ENCODE peak calls at places on chromosomes 1 and 21, in nine cellular contexts. P is PC-9; K is HAP-1; W is cardiac muscle cell; E is occipital lobe; F is stimulated activated CD8-positive, alpha-beta memory T cell treated with anti-CD3 and anti-CD28 coated beads, Interleukin-7, amount 100 ng/mL, for 1 hour; U is fibroblast of lung; A is A549; Q is endothelial cell. Y is an unnamed sample.

GRCh38 chr1:192983349-192983980 is 75.7 kb downstream of the UCHL5 start:
- DNase-seq in P (no peak), K (peak; percentile 19), W (no peak), E (no peak), F (no peak), U (peak; percentile 22), A (no peak), Q (no peak), Y (no peak)

GRCh38 chr1:176617881-176618280 is 154.9 kb downstream of the PAPPA2 start:
- DNase-seq in P (no peak), K (no peak), W (no peak), E (no peak), F (no peak), U (peak; percentile 12), A (no peak), Q (no peak), Y (no peak)

GRCh38 chr1:178371236-178371635 is 125.5 kb downstream of the CLEC20A start:
- DNase-seq in P (no peak), K (no peak), W (peak; percentile 11), E (no peak), F (no peak), U (peak; percentile 74), A (no peak), Q (peak; percentile 29), Y (no peak)

GRCh38 chr1:63674238-63674864 is 81.1 kb downstream of the PGM1 start:
- DNase-seq in P (peak; percentile 95), K (peak; percentile 7), W (peak; percentile 82), E (peak; percentile 13), F (no peak), U (peak; percentile 92), A (peak; percentile 80), Q (peak; percentile 66), Y (no peak)

GRCh38 chr1:3049164-3049563 is 19.8 kb upstream of the PRDM16 start:
- DNase-seq in P (no peak), K (no peak), W (no peak), E (no peak), F (no peak), U (no peak), A (no peak), Q (no peak), Y (no peak)

GRCh38 chr1:87329756-87330200 is 1.1 kb downstream of the LMO4 start:
- DNase-seq in P (no peak), K (no peak), W (peak; percentile 30), E (no peak), F (no peak), U (no peak), A (no peak), Q (no peak), Y (no peak)

GRCh38 chr1:85611856-85612255 is 31.3 kb downstream of the CCN1 start:
- DNase-seq in P (peak; percentile 99), K (no peak), W (peak; percentile 25), E (no peak), F (no peak), U (peak; percentile 100), A (peak; percentile 34), Q (no peak), Y (no peak)

GRCh38 chr1:67674260-67675011 is 10.6 kb upstream of the GADD45A start:
- DNase-seq in P (no peak), K (no peak), W (no peak), E (no peak), F (no peak), U (peak; percentile 66), A (no peak), Q (peak; percentile 11), Y (no peak)

GRCh38 chr1:232322162-232322734 is 307.7 kb downstream of the SIPA1L2 start:
- DNase-seq in P (no peak), K (no peak), W (no peak), E (no peak), F (no peak), U (no peak), A (no peak), Q (no peak), Y (no peak)

GRCh38 chr1:207787776-207788175 is 35.9 kb downstream of the CD46 start:
- DNase-seq in P (no peak), K (no peak), W (no peak), E (no peak), F (no peak), U (peak; percentile 50), A (no peak), Q (no peak), Y (no peak)

GRCh38 chr1:180632326-180633088 is 685 bp downstream of the XPR1 start:
- DNase-seq in P (no peak), K (peak; percentile 54), W (peak; percentile 74), E (peak; percentile 65), F (no peak), U (no peak), A (peak; percentile 60), Q (peak; percentile 74), Y (no peak)

GRCh38 chr1:182120411-182121258 is 59.1 kb upstream of the ZNF648 start:
- DNase-seq in P (no peak), K (no peak), W (no peak), E (peak; percentile 39), F (no peak), U (peak; percentile 80), A (peak; percentile 62), Q (no peak), Y (peak; percentile 71)

GRCh38 chr21:46153259-46154154 is 1.9 kb downstream of the FTCD start:
- DNase-seq in P (no peak), K (peak; percentile 23), W (peak; percentile 75), E (no peak), F (no peak), U (no peak), A (peak; percentile 43), Q (peak; percentile 79), Y (peak; percentile 17)

GRCh38 chr1:119254067-119254720 is 113.7 kb upstream of the WARS2 start:
- DNase-seq in P (peak; percentile 64), K (no peak), W (no peak), E (no peak), F (no peak), U (no peak), A (no peak), Q (no peak), Y (no peak)

GRCh38 chr1:110337704-110338199 is 1.4 kb upstream of the RBM15 start:
- DNase-seq in P (peak; percentile 46), K (peak; percentile 42), W (peak; percentile 51), E (no peak), F (no peak), U (no peak), A (peak; percentile 21), Q (peak; percentile 44), Y (no peak)

GRCh38 chr1:216542741-216543140 is 119.5 kb upstream of the USH2A start:
- DNase-seq in P (no peak), K (no peak), W (no peak), E (no peak), F (no peak), U (no peak), A (no peak), Q (no peak), Y (no peak)

GRCh38 chr21:28754127-28754611 is 238.5 kb downstream of the LTN1 start:
- DNase-seq in P (no peak), K (no peak), W (peak; percentile 93), E (no peak), F (no peak), U (peak; percentile 93), A (no peak), Q (no peak), Y (no peak)

GRCh38 chr1:54403808-54404261 is 2.4 kb downstream of the SSBP3 start:
- DNase-seq in P (no peak), K (no peak), W (no peak), E (no peak), F (no peak), U (peak; percentile 78), A (no peak), Q (no peak), Y (no peak)

GRCh38 chr1:33155877-33156538 is 25.8 kb downstream of the TRIM62 start:
- DNase-seq in P (no peak), K (no peak), W (no peak), E (no peak), F (no peak), U (no peak), A (no peak), Q (no peak), Y (no peak)

GRCh38 chr21:32727478-32727727 is 410 bp downstream of the SYNJ1 start:
- DNase-seq in P (no peak), K (no peak), W (no peak), E (no peak), F (no peak), U (no peak), A (no peak), Q (no peak), Y (no peak)

GRCh38 chr1:152878042-152878441 is at the start of gene SMCP:
- DNase-seq in P (no peak), K (no peak), W (no peak), E (no peak), F (no peak), U (no peak), A (no peak), Q (peak; percentile 46), Y (no peak)

GRCh38 chr1:24096009-24096736 is 15.8 kb downstream of the MYOM3 start:
- DNase-seq in P (no peak), K (no peak), W (peak; percentile 70), E (no peak), F (no peak), U (no peak), A (no peak), Q (no peak), Y (no peak)

GRCh38 chr1:107251083-107251482 is 110.2 kb downstream of the NTNG1 start:
- DNase-seq in P (no peak), K (no peak), W (no peak), E (no peak), F (no peak), U (peak; percentile 56), A (no peak), Q (no peak), Y (no peak)

GRCh38 chr1:204653590-204654340 is 31.8 kb downstream of the LRRN2 start:
- DNase-seq in P (no peak), K (no peak), W (no peak), E (no peak), F (no peak), U (no peak), A (no peak), Q (no peak), Y (no peak)